ENCODE peak calls at places on chromosomes 4 and X, in four cellular contexts. One of them, this sample, is unnamed.

GRCh38 chrX:105495376-105495775 is 274.9 kb upstream of the TEX13A start:
- DNase-seq in uterus: no peak
- DNase-seq in ovary: no peak
- DNase-seq in AG04450: no peak
- DNase-seq in this sample: no peak

GRCh38 chr4:19239565-19239964 is 1012.1 kb upstream of the SLIT2 start:
- DNase-seq in uterus: no peak
- DNase-seq in ovary: no peak
- DNase-seq in AG04450: no peak
- DNase-seq in this sample: no peak

GRCh38 chrX:72348247-72348979 is 42.7 kb upstream of the CITED1 start:
- DNase-seq in uterus: no peak
- DNase-seq in ovary: no peak
- DNase-seq in AG04450: no peak
- DNase-seq in this sample: no peak

GRCh38 chrX:24465524-24465850 is 401 bp downstream of the PDK3 start:
- DNase-seq in uterus: no peak
- DNase-seq in ovary: no peak
- DNase-seq in AG04450: no peak
- DNase-seq in this sample: no peak

GRCh38 chrX:149648932-149649331 is 17.3 kb upstream of the TMEM185A start:
- DNase-seq in uterus: no peak
- DNase-seq in ovary: no peak
- DNase-seq in AG04450: no peak
- DNase-seq in this sample: no peak

GRCh38 chrX:123184858-123185251 is 777 bp downstream of the GRIA3 start:
- DNase-seq in uterus: no peak
- DNase-seq in ovary: peak
- DNase-seq in AG04450: no peak
- DNase-seq in this sample: peak

GRCh38 chr4:85474818-85475630 is at the start of gene ARHGAP24:
- DNase-seq in uterus: peak
- DNase-seq in ovary: peak
- DNase-seq in AG04450: peak
- DNase-seq in this sample: peak

GRCh38 chrX:132614297-132614696 is 125.5 kb upstream of the MBNL3 start:
- DNase-seq in uterus: no peak
- DNase-seq in ovary: no peak
- DNase-seq in AG04450: no peak
- DNase-seq in this sample: no peak

GRCh38 chrX:26783512-26784225 is 567.7 kb downstream of the MAGEB5 start:
- DNase-seq in uterus: no peak
- DNase-seq in ovary: no peak
- DNase-seq in AG04450: no peak
- DNase-seq in this sample: no peak

GRCh38 chrX:22134681-22135080 is 102.6 kb downstream of the PHEX start:
- DNase-seq in uterus: no peak
- DNase-seq in ovary: no peak
- DNase-seq in AG04450: peak
- DNase-seq in this sample: no peak

GRCh38 chr4:91037951-91038350 is 910.8 kb downstream of the CCSER1 start:
- DNase-seq in uterus: no peak
- DNase-seq in ovary: no peak
- DNase-seq in AG04450: no peak
- DNase-seq in this sample: no peak

GRCh38 chrX:23515028-23515427 is 152.3 kb upstream of the PRDX4 start:
- DNase-seq in uterus: no peak
- DNase-seq in ovary: no peak
- DNase-seq in AG04450: no peak
- DNase-seq in this sample: no peak

GRCh38 chr4:151415978-151416377 is 7.0 kb downstream of the FHIP1A start:
- DNase-seq in uterus: no peak
- DNase-seq in ovary: no peak
- DNase-seq in AG04450: no peak
- DNase-seq in this sample: no peak

GRCh38 chrX:97909245-97909644 is 1025.5 kb downstream of the RPA4 start:
- DNase-seq in uterus: no peak
- DNase-seq in ovary: no peak
- DNase-seq in AG04450: no peak
- DNase-seq in this sample: no peak

GRCh38 chr4:183478123-183478522 is 26.7 kb upstream of the ING2 start:
- DNase-seq in uterus: no peak
- DNase-seq in ovary: no peak
- DNase-seq in AG04450: no peak
- DNase-seq in this sample: no peak

GRCh38 chrX:2751291-2751690 is 549 bp upstream of the XG start:
- DNase-seq in uterus: no peak
- DNase-seq in ovary: no peak
- DNase-seq in AG04450: no peak
- DNase-seq in this sample: no peak

GRCh38 chr4:54971474-54971950 is 153.9 kb downstream of the KDR start:
- DNase-seq in uterus: peak
- DNase-seq in ovary: no peak
- DNase-seq in AG04450: peak
- DNase-seq in this sample: no peak

GRCh38 chrX:104122829-104123228 is 10.5 kb downstream of the ZCCHC18 start:
- DNase-seq in uterus: no peak
- DNase-seq in ovary: no peak
- DNase-seq in AG04450: no peak
- DNase-seq in this sample: no peak

GRCh38 chrX:155179343-155179997 is 36.8 kb upstream of the VBP1 start:
- DNase-seq in uterus: no peak
- DNase-seq in ovary: no peak
- DNase-seq in AG04450: no peak
- DNase-seq in this sample: no peak

GRCh38 chrX:22698151-22698550 is 301.6 kb upstream of the DDX53 start:
- DNase-seq in uterus: no peak
- DNase-seq in ovary: no peak
- DNase-seq in AG04450: no peak
- DNase-seq in this sample: no peak

GRCh38 chr4:89217594-89217993 is 90.0 kb downstream of the GPRIN3 start:
- DNase-seq in uterus: no peak
- DNase-seq in ovary: no peak
- DNase-seq in AG04450: no peak
- DNase-seq in this sample: no peak

GRCh38 chr4:8675906-8676305 is 83.3 kb downstream of the CPZ start:
- DNase-seq in uterus: no peak
- DNase-seq in ovary: no peak
- DNase-seq in AG04450: no peak
- DNase-seq in this sample: no peak

GRCh38 chrX:109472939-109473713 is 8.8 kb downstream of the GUCY2F start:
- DNase-seq in uterus: no peak
- DNase-seq in ovary: peak
- DNase-seq in AG04450: no peak
- DNase-seq in this sample: no peak

GRCh38 chrX:1824855-1825254 is 210.0 kb downstream of the ASMT start:
- DNase-seq in uterus: no peak
- DNase-seq in ovary: no peak
- DNase-seq in AG04450: no peak
- DNase-seq in this sample: no peak

GRCh38 chr4:11495818-11496217 is 67.1 kb upstream of the HS3ST1 start:
- DNase-seq in uterus: no peak
- DNase-seq in ovary: no peak
- DNase-seq in AG04450: no peak
- DNase-seq in this sample: no peak

GRCh38 chr4:112817933-112818921 is 181.3 kb downstream of the LARP7 start:
- DNase-seq in uterus: peak
- DNase-seq in ovary: peak
- DNase-seq in AG04450: peak
- DNase-seq in this sample: peak

DNA sequence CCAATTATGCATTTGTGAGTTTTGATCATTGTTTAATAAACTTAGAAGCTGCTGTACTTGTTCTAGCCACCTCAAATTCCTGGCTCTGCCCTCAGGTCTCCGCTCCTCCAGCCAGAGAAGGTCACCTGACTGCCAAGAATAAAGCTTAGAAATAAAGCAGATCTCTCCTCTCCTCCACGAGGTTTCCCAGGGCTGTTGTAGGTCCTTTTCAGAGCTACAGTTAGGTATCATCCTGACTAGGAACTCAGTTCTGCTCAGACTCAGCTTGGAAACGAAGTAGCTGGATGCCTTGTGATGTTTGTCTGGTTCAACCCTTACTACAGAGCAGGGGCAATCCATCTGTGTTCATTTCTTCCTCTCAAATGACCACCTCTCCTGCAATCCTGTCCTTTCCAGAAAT is 79.1 kb upstream of the RAPGEF2 start:
- DNase-seq in uterus: no peak
- DNase-seq in ovary: no peak
- DNase-seq in AG04450: no peak
- DNase-seq in this sample: no peak
- H3K27ac ChIP-seq in uterus: no peak
- H3K27ac ChIP-seq in ovary: no peak
- H3K27ac ChIP-seq in AG04450: no peak
- H3K27ac ChIP-seq in this sample: no peak

GRCh38 chr4:148425327-148426110 is 16.7 kb downstream of the NR3C2 start:
- DNase-seq in uterus: no peak
- DNase-seq in ovary: no peak
- DNase-seq in AG04450: no peak
- DNase-seq in this sample: no peak
- TF ChIP-seq CTCF in uterus: no peak
- TF ChIP-seq CTCF in ovary: no peak
- TF ChIP-seq CTCF in AG04450: peak
- TF ChIP-seq CTCF in this sample: no peak

DNA sequence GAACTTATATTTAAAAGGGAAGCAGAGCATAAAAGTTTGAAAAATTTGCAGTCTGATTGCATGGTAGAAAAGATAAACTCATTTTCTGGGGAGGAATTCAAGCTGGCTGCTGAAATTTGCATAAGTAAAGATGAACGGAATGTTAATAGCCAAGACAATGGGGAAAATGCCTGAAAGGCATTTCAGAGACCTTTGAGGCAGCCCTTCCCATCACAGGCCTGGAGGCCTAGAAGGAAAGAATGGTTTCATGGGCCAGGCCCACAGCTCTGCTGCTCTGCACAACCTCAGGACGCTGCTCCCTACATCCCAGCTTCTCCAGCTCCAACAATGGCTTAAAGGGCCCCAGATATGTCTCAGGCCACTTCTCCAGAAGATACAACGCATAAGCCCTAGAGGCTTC is 46.9 kb upstream of the INPP4B start:
- DNase-seq in uterus: no peak
- DNase-seq in ovary: no peak
- DNase-seq in AG04450: no peak
- DNase-seq in this sample: no peak
- H3K27ac ChIP-seq in uterus: no peak
- H3K27ac ChIP-seq in ovary: no peak
- H3K27ac ChIP-seq in AG04450: no peak
- H3K27ac ChIP-seq in this sample: no peak

DNA sequence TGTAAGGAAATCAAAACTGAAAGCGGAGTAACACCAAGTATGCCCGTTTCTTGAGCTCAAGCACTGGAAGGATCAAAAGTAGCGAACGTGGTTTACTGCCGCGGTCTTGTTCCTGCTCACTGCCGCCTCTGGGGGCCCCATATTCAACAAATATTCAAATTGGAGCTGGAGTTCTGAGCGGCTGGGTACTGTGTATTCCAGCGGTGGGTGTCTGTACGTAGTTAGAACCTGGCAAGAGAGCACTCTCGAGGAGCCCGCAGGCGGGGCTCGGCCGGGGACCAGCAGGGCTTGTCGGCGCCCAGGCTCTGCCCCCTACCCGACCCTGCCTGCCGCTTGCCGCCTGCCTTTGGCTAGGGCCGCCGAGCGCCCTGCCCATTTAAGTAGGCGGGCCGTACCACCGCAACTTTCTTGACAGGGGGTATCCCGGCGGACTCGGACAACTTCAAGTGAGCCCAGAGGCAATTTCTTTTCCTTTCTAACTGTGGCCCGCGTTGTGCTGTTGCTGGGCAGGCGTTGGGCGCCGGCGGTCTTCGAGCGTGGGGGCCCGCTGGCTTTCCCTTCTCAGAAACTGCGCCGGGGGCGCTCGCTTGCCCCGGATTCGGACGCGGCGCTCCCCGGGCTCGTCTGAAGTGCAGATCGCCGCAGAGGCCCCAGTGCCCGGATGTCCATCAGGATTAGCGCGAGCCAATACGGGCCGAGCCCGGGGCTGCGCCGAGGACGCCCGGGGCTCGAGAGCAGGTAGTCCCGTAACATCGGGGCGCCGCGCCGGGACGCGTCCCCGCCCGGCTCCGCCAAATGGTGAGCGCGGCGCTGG is 71.9 kb downstream of the AFF1 start:
- DNase-seq in uterus: peak
- DNase-seq in ovary: peak
- DNase-seq in AG04450: peak
- DNase-seq in this sample: peak
- TF ChIP-seq CTCF in uterus: peak
- TF ChIP-seq CTCF in ovary: peak
- TF ChIP-seq CTCF in AG04450: peak
- TF ChIP-seq CTCF in this sample: peak

This sample was measured in tibial artery.